ENCODE peak calls at places on chromosomes 4 and X, in eight cellular contexts. M is thyroid gland, T is transverse colon, R is right lobe of liver, E is PC-9, A is ovary, G is psoas muscle, P is RWPE2. L is an unnamed sample. For H3K4me1 and H3K9me3, the result is how much of the 10 kb centered on the place peaks cover.

GRCh38 chrX:48965959-48966358 is 5.7 kb downstream of the KCND1 start:
- DNase-seq in M (no peak), T (no peak), R (no peak), E (no peak), A (no peak), G (no peak), P (no peak), L (no peak)

GRCh38 chrX:49291615-49292337 is 11.7 kb upstream of the GAGE10 start:
- DNase-seq in M (peak), T (peak), R (peak), E (no peak), A (peak), G (peak), P (no peak), L (peak)

GRCh38 chr4:98290511-98290910 is 29.3 kb downstream of the RAP1GDS1 start:
- DNase-seq in M (no peak), T (no peak), R (no peak), E (no peak), A (no peak), G (no peak), P (no peak), L (no peak)

GRCh38 chr4:176413171-176413570 is 93.4 kb downstream of the SPCS3 start:
- DNase-seq in M (no peak), T (no peak), R (no peak), E (no peak), A (no peak), G (no peak), P (no peak), L (no peak)

GRCh38 chr4:123667496-123667895 is 270.9 kb downstream of the SPRY1 start:
- DNase-seq in M (no peak), T (no peak), R (no peak), E (no peak), A (no peak), G (no peak), P (no peak), L (no peak)

GRCh38 chrX:1946974-1947373 is 332.1 kb downstream of the ASMT start:
- DNase-seq in M (no peak), T (no peak), R (no peak), E (no peak), A (no peak), G (no peak), P (no peak), L (no peak)

GRCh38 chr4:108060164-108060563 is 70.5 kb downstream of the HADH start:
- DNase-seq in M (peak), T (no peak), R (no peak), E (no peak), A (no peak), G (no peak), P (no peak), L (no peak)

GRCh38 chrX:11579856-11580595 is 85.7 kb downstream of the ARHGAP6 start:
- DNase-seq in M (no peak), T (no peak), R (no peak), E (no peak), A (no peak), G (no peak), P (no peak), L (no peak)

GRCh38 chrX:94400488-94400887 is 726.5 kb downstream of the FAM133A start:
- DNase-seq in M (peak), T (no peak), R (no peak), E (no peak), A (no peak), G (no peak), P (peak), L (no peak)

GRCh38 chrX:44872319-44872816 is 620 bp upstream of the KDM6A start:
- DNase-seq in M (peak), T (peak), R (no peak), E (no peak), A (no peak), G (no peak), P (no peak), L (peak)

GRCh38 chrX:23784487-23785301 is 1.7 kb downstream of the SAT1 start:
- DNase-seq in M (peak), T (no peak), R (no peak), E (peak), A (no peak), G (no peak), P (no peak), L (no peak)

GRCh38 chr4:111873801-111874200 is 271.5 kb upstream of the FAM241A start:
- DNase-seq in M (no peak), T (no peak), R (no peak), E (no peak), A (no peak), G (no peak), P (no peak), L (no peak)

GRCh38 chrX:34300871-34301270 is 168.8 kb upstream of the FAM47A start:
- DNase-seq in M (peak), T (no peak), R (no peak), E (no peak), A (no peak), G (no peak), P (no peak), L (no peak)

GRCh38 chrX:21741869-21742701 is 15.8 kb downstream of the SMPX start:
- DNase-seq in M (peak), T (no peak), R (no peak), E (no peak), A (no peak), G (no peak), P (no peak), L (no peak)

GRCh38 chr4:105714071-105714521 is 5.5 kb downstream of the GSTCD start:
- DNase-seq in M (no peak), T (no peak), R (no peak), E (no peak), A (no peak), G (no peak), P (no peak), L (no peak)

GRCh38 chrX:10341309-10341708 is 184.5 kb downstream of the CLCN4 start:
- DNase-seq in M (no peak), T (no peak), R (no peak), E (no peak), A (no peak), G (no peak), P (no peak), L (no peak)

DNA sequence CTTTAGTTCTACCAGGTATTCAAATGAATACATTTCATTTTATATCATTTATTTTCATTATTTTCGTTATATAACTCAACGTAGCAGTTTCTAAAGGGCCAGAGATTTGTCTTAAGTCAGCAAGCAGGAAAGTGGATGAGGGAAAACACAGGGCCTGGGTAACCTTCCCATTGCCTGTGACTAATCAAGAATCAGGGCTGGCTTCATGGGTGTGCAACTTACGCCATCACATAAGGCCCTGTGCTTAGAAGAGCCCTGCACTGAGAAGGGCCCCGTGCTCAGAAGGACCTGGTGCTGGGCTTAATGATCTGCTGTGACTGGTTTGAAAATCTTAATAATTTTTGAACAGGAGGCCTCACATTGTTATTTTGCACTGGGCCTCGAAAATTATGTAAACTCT is 65.4 kb upstream of the FAM9C start:
- DNase-seq in M (no peak), T (no peak), R (no peak), E (no peak), A (no peak), G (no peak), P (no peak), L (no peak)
- H3K4me3 ChIP-seq in M (no peak), T (no peak), R (no peak), E (no peak), A (no peak), G (no peak), P (no peak), L (no peak)

GRCh38 chr4:38760915-38761314 is 21.9 kb downstream of the TLR10 start:
- DNase-seq in M (no peak), T (no peak), R (no peak), E (no peak), A (no peak), G (no peak), P (no peak), L (no peak)

GRCh38 chr4:38759790-38760122 is 23.0 kb downstream of the TLR10 start:
- DNase-seq in M (no peak), T (no peak), R (no peak), E (no peak), A (no peak), G (no peak), P (no peak), L (no peak)

GRCh38 chr4:38762560-38762959 is 20.2 kb downstream of the TLR10 start:
- DNase-seq in M (no peak), T (no peak), R (no peak), E (no peak), A (no peak), G (no peak), P (no peak), L (no peak)

GRCh38 chr4:38765391-38765790 is 17.4 kb downstream of the TLR10 start:
- DNase-seq in M (no peak), T (no peak), R (no peak), E (no peak), A (no peak), G (no peak), P (no peak), L (no peak)

DNA sequence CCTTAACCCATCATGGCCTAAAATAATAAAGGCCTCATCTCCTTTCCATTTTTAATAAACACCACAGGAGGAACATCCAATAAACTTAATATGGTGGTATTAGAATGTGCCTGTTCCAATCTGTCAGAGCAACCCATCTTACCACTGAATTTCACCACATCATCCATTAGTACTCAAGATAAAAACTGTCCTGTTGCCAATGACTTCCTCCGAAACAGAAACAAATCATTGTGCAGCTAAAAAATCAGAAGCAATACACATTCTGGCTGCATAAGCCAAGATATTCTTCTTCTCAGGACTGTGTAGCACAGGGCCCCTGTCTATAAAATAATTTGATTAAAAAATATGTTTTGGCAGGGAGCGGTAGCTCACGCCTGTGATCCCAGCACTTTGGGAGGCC is 18.5 kb downstream of the TLR10 start:
- DNase-seq in M (no peak), T (no peak), R (no peak), E (no peak), A (no peak), G (no peak), P (no peak), L (no peak)
- H3K4me1 ChIP-seq in M (under half), T (under half), R (under half), E (under half), A (under half), G (under half), P (under half), L (under half)

DNA sequence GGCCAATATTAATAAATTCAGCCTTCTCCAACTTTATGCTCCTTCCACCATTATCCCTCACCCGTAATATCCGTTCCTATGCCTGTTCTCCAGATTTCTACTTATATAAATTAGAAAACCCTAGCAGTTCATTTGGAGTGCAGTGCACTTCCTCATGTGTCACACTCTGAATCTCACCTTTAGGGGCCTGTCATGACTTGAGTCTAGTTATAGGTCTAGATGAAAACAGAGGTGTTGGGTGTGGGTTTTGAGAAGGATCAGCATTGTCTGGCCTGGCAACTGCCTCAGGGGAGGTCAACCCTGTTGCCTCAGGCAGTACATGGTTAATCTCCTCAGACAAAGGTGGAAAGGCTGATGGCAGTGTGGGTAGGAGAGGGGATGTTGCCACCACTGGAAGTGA is 876.8 kb downstream of the FAT4 start:
- DNase-seq in M (no peak), T (no peak), R (no peak), E (no peak), A (no peak), G (no peak), P (no peak), L (no peak)
- H3K9me3 ChIP-seq in M (under half), T (under half), R (under half), E (under half), A (under half), G (under half), P (under half), L (under half)

DNA sequence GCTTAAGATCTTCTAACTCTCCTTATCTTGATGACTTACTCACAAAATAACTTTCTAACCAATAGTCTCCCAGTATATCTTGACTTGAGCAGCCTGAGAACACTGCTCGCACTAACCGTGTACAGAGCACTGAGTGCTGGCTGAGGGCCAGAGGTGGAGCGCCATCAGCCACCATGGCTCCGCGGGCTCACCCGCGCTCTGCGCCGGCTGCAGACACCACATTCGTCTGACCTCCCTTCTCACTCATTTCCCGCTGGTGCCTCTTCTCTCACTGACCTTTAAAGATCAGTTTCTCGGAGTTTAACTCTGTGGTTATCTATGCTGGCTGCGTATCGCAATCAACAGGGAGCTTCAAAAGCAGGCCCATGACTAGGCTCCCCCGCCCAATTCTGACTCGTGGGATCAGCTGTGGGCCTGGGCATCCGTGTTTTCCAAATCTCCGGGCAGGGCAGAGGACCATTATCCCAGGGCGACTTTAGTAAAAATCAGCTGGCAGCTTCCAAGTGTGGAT is 78.6 kb downstream of the HAUS3 start:
- DNase-seq in M (peak), T (peak), R (no peak), E (no peak), A (no peak), G (no peak), P (no peak), L (no peak)
- H3K4me3 ChIP-seq in M (no peak), T (no peak), R (no peak), E (no peak), A (no peak), G (no peak), P (no peak), L (no peak)

GRCh38 chr4:3786196-3786869 is 20.1 kb downstream of the ADRA2C start:
- DNase-seq in M (peak), T (peak), R (peak), E (no peak), A (no peak), G (no peak), P (no peak), L (no peak)
- H3K4me1 ChIP-seq in M (under half), T (under half), R (under half), E (under half), A (under half), G (under half), P (under half), L (under half)

GRCh38 chr4:4819213-4819606 is 40.3 kb upstream of the MSX1 start:
- DNase-seq in M (no peak), T (no peak), R (no peak), E (no peak), A (no peak), G (no peak), P (no peak), L (no peak)
- H3K9me3 ChIP-seq in M (under half), T (under half), R (under half), E (under half), A (under half), G (under half), P (under half), L (under half)

L was measured in naive thymus-derived CD4-positive, alpha-beta T cell.